ENCODE peak calls at places on chromosomes 5 and 9, in five cellular contexts. G is GM12865, S is prostate gland, Y is kidney epithelial cell, Z is transverse colon. L is an unnamed sample.

GRCh38 chr5:2175842-2176404 is 293.2 kb upstream of the IRX4 start:
- DNase-seq in G (no peak), Z (no peak), S (no peak), Y (no peak), L (no peak)

GRCh38 chr9:96067004-96067403 is 191.5 kb downstream of the ERCC6L2 start:
- DNase-seq in Y (no peak), S (no peak), Z (no peak), G (no peak), L (peak)

GRCh38 chr9:89051421-89051820 is 60.2 kb downstream of the S1PR3 start:
- DNase-seq in Y (no peak), G (no peak), S (no peak), Z (no peak), L (no peak)

GRCh38 chr5:106862450-106863193 is 808.1 kb downstream of the EFNA5 start:
- DNase-seq in G (peak), Z (no peak), S (no peak), Y (peak), L (no peak)

GRCh38 chr5:137688248-137688840 is 47.5 kb downstream of the KLHL3 start:
- DNase-seq in Y (no peak), Z (no peak), G (no peak), S (no peak), L (peak)

GRCh38 chr5:67032921-67033664 is 163.5 kb downstream of the CD180 start:
- DNase-seq in Y (no peak), S (no peak), G (no peak), Z (no peak), L (peak)

GRCh38 chr5:36301858-36302603 is at the start of gene RANBP3L:
- DNase-seq in Y (no peak), S (peak), Z (peak), G (peak), L (no peak)

GRCh38 chr5:57834829-57835554 is 352.4 kb upstream of the ACTBL2 start:
- DNase-seq in S (peak), G (no peak), Y (no peak), Z (no peak), L (no peak)

GRCh38 chr9:82332018-82332773 is 343.6 kb downstream of the SPATA31D1 start:
- DNase-seq in Z (no peak), G (no peak), S (no peak), Y (peak), L (peak)

GRCh38 chr5:147690595-147690994 is 91.9 kb downstream of the JAKMIP2 start:
- DNase-seq in Y (peak), G (no peak), S (no peak), Z (no peak), L (no peak)

GRCh38 chr9:70924905-70925547 is 196.4 kb downstream of the TRPM3 start:
- DNase-seq in Y (peak), G (peak), Z (peak), S (peak), L (peak)

GRCh38 chr9:129176786-129177442 is 1.1 kb downstream of the IER5L start:
- DNase-seq in Z (no peak), S (peak), Y (no peak), G (peak), L (no peak)

GRCh38 chr9:91533382-91533781 is 109.8 kb upstream of the NFIL3 start:
- DNase-seq in Z (no peak), G (no peak), Y (no peak), S (no peak), L (no peak)

GRCh38 chr9:113160571-113160970 is 9.8 kb downstream of the SLC31A2 start:
- DNase-seq in Y (no peak), S (no peak), G (no peak), Z (no peak), L (no peak)
- H3K4me3 ChIP-seq in Y (no peak), S (no peak), G (no peak), Z (no peak), L (no peak)

GRCh38 chr9:112925058-112925641 is 34.5 kb upstream of the SLC46A2 start:
- DNase-seq in Z (no peak), Y (no peak), S (no peak), G (peak), L (peak)

GRCh38 chr9:112917987-112918362 is 27.3 kb upstream of the SLC46A2 start:
- DNase-seq in G (no peak), Y (no peak), Z (no peak), S (no peak), L (no peak)

GRCh38 chr9:112917027-112917986 is 26.6 kb upstream of the SLC46A2 start:
- DNase-seq in Z (no peak), Y (no peak), S (no peak), G (no peak), L (no peak)

DNA sequence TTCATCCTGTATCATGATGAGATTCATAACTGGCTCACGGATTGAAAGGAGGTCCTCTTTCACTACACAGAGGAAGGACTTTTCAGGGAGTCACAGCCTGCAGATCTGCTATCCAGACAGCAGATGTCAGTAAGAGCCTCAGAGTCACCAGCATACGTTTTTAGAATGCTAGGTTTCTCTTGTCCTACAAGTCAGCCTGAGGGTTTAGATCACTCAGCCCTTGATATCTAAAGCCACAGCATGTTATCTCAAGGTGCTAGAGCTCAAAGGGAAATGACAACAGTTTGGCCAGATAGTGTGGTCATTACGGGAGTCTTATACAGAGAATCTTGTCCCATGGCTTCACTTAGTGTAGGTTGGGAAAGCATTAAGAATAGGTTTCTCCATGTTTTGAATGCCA is 30.9 kb upstream of the SLC46A2 start:
- DNase-seq in Y (no peak), G (peak), Z (no peak), S (no peak), L (peak)
- TF ChIP-seq CTCF in Y (peak), G (peak), Z (peak), S (no peak), L (peak)

GRCh38 chr9:36731068-36731467 is 158.4 kb downstream of the MELK start:
- DNase-seq in Z (no peak), G (no peak), Y (no peak), S (no peak), L (no peak)

GRCh38 chr9:36729902-36730301 is 157.2 kb downstream of the MELK start:
- DNase-seq in Z (no peak), Y (no peak), G (peak), S (no peak), L (peak)

GRCh38 chr9:36728651-36729520 is 156.2 kb downstream of the MELK start:
- DNase-seq in S (peak), G (peak), Z (peak), Y (peak), L (peak)

GRCh38 chr9:36730414-36730813 is 157.7 kb downstream of the MELK start:
- DNase-seq in Y (no peak), S (no peak), Z (no peak), G (no peak), L (no peak)

DNA sequence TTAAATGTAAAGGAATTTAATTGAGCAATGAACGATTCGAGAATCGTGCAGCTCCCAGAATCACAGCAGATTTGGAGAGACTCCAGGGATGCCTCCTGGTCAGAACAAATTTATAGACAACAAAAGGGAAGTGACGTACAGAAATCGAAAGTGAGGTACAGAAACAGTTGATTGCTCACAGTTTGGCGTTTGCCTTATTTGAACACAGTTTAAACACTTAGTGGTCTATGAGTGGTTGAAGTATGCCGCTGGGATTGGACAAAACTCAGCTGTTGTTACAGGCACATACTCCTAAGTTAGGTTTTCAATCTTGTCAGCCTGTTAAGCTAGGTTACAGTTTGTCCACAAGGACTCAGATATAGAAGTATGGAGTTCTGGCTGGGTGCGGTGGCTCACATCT is 158.9 kb downstream of the MELK start:
- DNase-seq in G (peak), Y (no peak), Z (no peak), S (no peak), L (no peak)
- H3K4me3 ChIP-seq in G (no peak), Y (no peak), Z (no peak), S (no peak), L (no peak)

GRCh38 chr5:150302301-150303069 is at the start of gene ARSI:
- DNase-seq in Y (peak), Z (peak), S (no peak), G (no peak), L (peak)
- TF ChIP-seq CTCF in Y (peak), Z (no peak), S (no peak), G (no peak), L (peak)

DNA sequence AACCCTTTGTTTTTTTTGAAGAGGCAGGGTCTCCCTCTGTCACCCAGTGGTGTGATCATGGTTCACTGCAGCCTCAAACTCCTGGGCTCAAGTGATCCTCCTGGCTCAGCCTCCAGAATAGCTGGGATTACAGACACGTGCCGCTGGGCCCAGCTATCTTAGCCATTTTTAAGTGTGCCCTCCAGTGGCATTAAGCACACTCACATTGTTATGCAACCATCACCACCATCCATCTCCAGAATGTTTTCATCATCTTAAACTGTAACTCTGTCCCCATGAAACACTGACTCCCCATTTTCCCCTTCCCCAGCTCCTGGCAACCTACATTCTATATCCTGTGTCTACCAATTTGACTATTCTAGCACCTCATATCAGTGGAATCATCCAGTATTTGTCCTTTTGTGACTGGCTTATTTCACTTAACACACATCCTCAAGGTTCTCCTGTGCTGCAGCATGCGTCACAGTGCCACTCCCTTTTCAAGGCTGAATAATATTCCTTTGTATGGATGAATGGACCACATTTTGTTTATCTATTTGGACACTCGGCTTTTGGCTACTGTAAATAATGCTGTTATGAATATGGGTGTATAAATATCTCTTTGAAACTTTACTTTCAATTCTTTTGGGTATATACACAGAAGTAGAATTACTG is 12.5 kb upstream of the RAPGEF1 start:
- DNase-seq in Y (no peak), Z (no peak), S (no peak), G (no peak), L (no peak)
- H3K4me3 ChIP-seq in Y (no peak), Z (no peak), S (no peak), G (no peak), L (no peak)

GRCh38 chr5:80711216-80711615 is 56.4 kb upstream of the DHFR start:
- DNase-seq in Y (no peak), S (no peak), G (peak), Z (no peak), L (no peak)
- TF ChIP-seq CTCF in Y (no peak), S (no peak), G (no peak), Z (no peak), L (no peak)

GRCh38 chr5:159507661-159508060 is 177.4 kb upstream of the IL12B start:
- DNase-seq in Y (no peak), G (no peak), Z (no peak), S (no peak), L (no peak)

GRCh38 chr5:159504857-159505304 is 174.6 kb upstream of the IL12B start:
- DNase-seq in Z (no peak), Y (no peak), S (no peak), G (no peak), L (peak)

GRCh38 chr5:159507055-159507454 is 176.8 kb upstream of the IL12B start:
- DNase-seq in Y (no peak), S (no peak), G (no peak), Z (no peak), L (no peak)

GRCh38 chr5:159503236-159503635 is 172.9 kb upstream of the IL12B start:
- DNase-seq in G (no peak), Y (no peak), S (no peak), Z (no peak), L (no peak)

DNA sequence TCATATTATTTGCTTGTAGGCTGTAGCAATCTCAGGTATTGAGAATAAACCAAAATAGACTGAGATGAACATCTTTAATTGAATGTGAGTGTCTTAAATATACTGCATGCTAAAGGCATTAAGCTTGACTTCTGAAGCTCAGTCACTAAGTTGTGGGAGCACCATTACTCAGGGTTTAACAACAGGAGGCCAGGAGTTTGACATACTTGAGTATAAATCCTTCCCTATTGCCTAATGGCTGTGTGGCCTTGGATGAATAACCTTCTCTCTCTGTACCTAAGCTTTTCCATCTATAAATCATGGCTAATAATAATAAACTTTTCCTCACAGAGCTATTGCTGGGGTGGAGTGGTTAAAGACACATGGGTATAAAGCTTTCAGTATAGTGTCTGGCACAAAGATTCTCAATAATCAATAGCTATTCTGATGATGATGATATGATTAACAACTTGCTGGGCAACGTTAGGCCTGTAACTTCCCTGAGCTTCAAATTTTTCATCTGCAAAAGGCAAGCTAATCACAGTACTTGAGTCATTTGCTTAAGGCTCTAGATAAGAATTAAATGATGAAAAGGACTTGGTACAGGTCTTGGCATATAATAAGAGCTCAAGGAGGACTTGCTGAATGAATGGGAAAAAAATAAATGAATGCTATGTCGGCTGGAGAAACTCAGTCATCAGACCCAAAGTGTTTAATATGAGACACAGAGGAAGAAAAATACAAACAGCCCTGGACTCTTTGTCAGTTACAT is 174.0 kb upstream of the IL12B start:
- DNase-seq in G (no peak), Y (no peak), S (no peak), Z (no peak), L (peak)
- H3K4me3 ChIP-seq in G (no peak), Y (no peak), S (no peak), Z (no peak), L (no peak)